ENCODE peak calls at places on chromosomes 7 and 10, in five cellular contexts. E, O, A, Q and B are unnamed samples.

GRCh38 chr7:43781726-43782607 is 23.5 kb downstream of the BLVRA start:
- DNase-seq in E (no peak), O (no peak), A (no peak), Q (no peak), B (no peak)

GRCh38 chr7:94298943-94299342 is 95.8 kb upstream of the COL1A2 start:
- DNase-seq in E (no peak), O (no peak), A (no peak), Q (no peak), B (no peak)

GRCh38 chr10:597976-598375 is 91.5 kb downstream of the DIP2C start:
- DNase-seq in E (no peak), O (no peak), A (no peak), Q (no peak), B (no peak)

GRCh38 chr7:867406-868188 is 8.8 kb upstream of the GET4 start:
- DNase-seq in E (no peak), O (no peak), A (no peak), Q (no peak), B (peak; percentile 65)

GRCh38 chr10:70035531-70035930 is 17.1 kb upstream of the MACROH2A2 start:
- DNase-seq in E (no peak), O (no peak), A (no peak), Q (no peak), B (no peak)

GRCh38 chr10:77974396-77975074 is 48.0 kb upstream of the DLG5 start:
- DNase-seq in E (no peak), O (peak; percentile 94), A (peak; percentile 90), Q (peak; percentile 83), B (peak; percentile 44)

GRCh38 chr10:31032515-31033132 is 959 bp upstream of the ZNF438 start:
- DNase-seq in E (no peak), O (no peak), A (peak; percentile 98), Q (no peak), B (no peak)

GRCh38 chr7:42046483-42046882 is 190.5 kb downstream of the GLI3 start:
- DNase-seq in E (no peak), O (no peak), A (no peak), Q (no peak), B (no peak)

GRCh38 chr10:28054211-28054888 is 55.5 kb upstream of the ODAD2 start:
- DNase-seq in E (no peak), O (no peak), A (no peak), Q (no peak), B (peak; percentile 31)

GRCh38 chr7:29764227-29764626 is 42.1 kb upstream of the WIPF3 start:
- DNase-seq in E (no peak), O (peak; percentile 70), A (peak; percentile 85), Q (peak; percentile 34), B (no peak)

GRCh38 chr10:113524539-113525490 is 28.0 kb upstream of the HABP2 start:
- DNase-seq in E (no peak), O (no peak), A (peak; percentile 58), Q (no peak), B (no peak)

GRCh38 chr10:23291551-23292334 is 52.9 kb downstream of the C10orf67 start:
- DNase-seq in E (no peak), O (no peak), A (no peak), Q (peak; percentile 3), B (no peak)

GRCh38 chr7:51797371-51797770 is 480.8 kb upstream of the COBL start:
- DNase-seq in E (no peak), O (no peak), A (no peak), Q (no peak), B (no peak)

GRCh38 chr10:109861051-109861450 is 62.3 kb downstream of the XPNPEP1 start:
- DNase-seq in E (no peak), O (no peak), A (peak; percentile 36), Q (no peak), B (no peak)

GRCh38 chr7:138460649-138461607 is 869 bp downstream of the TRIM24 start:
- DNase-seq in E (peak; percentile 43), O (peak; percentile 50), A (peak; percentile 81), Q (peak; percentile 88), B (peak; percentile 36)

DNA sequence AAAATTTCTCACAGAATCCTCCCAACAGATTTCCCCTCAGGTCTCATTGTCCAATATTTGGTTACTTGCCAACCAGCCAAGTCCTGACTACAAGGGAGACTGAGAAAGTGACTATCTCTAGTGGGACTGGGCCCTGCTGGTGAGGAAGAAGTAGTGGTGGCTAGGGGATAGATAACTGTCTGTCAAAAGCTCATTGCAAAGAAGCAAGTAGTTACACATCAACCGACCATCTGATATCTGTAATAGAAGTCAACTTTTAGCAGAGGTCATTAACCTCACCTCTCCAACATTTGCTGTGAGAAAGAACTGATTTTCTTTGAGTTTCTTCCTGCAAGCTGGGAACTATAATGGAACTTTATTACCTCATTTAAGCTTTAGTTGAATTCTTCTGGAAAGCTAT is 15.2 kb downstream of the STAMBPL1 start:
- DNase-seq in E (no peak), O (no peak), A (no peak), Q (no peak), B (no peak)
- H3K4me1 ChIP-seq in E (peaks cover 18% of the 10 kb centered on the region), O (no peaks in the 10 kb centered on the region), A (peaks cover 3% of the 10 kb centered on the region), Q (no peaks in the 10 kb centered on the region), B (no peaks in the 10 kb centered on the region)

GRCh38 chr7:129782257-129783096 is 170.3 kb downstream of the UBE2H start:
- DNase-seq in E (no peak), O (no peak), A (peak; percentile 83), Q (no peak), B (no peak)
- H3K4me3 ChIP-seq in E (peak overlapping the region; percentile 60), O (peak overlapping the region; percentile 93), A (no peak overlapping the region), Q (no peak overlapping the region), B (no peak overlapping the region)

GRCh38 chr10:102783541-102783930 is 39.8 kb downstream of the WBP1L start:
- DNase-seq in E (no peak), O (no peak), A (no peak), Q (no peak), B (no peak)
- H3K4me1 ChIP-seq in E (peaks cover 22% of the 10 kb centered on the region), O (peaks cover 32% of the 10 kb centered on the region), A (peaks cover 13% of the 10 kb centered on the region), Q (peaks cover 27% of the 10 kb centered on the region), B (peaks cover 32% of the 10 kb centered on the region)

DNA sequence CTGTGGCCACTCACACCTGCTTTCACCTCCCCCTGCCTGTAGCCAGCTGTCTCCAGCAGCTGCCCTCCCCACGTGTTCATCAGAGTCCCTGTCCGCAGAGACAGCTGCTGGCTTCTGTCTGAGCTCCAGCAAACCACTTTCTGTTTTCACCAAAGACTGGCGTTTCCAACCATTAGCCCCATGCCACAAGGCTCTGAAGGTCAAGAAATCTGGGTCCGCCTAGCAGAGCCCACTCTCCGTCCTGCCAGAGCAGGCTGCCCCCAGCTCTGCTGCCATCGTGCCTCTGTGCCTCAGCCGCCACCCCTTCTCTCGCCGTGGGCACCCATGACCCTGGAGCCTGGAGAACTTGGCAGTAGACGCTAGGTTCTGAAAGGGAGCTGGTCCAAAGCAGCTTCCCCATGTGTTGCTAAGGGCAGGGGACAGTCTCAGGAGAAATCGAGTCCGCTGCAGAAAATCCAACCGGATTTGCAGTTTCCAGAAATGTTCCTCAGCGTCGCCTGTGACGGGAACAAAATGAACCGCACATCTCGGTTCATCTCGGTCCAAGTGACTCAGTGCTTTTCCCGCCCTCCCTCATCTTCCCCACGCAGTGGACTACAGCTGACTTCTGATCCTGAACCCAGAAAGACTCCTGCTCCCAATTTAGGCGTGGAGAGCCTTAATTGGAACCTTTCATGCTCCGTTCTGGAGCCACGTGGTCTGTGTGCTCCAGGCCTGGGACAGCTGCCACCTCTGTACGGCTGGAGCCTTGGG is 28.0 kb downstream of the TMEM120A start:
- DNase-seq in E (no peak), O (no peak), A (no peak), Q (no peak), B (peak; percentile 73)
- H3K4me3 ChIP-seq in E (no peak overlapping the region), O (no peak overlapping the region), A (no peak overlapping the region), Q (no peak overlapping the region), B (peak overlapping the region; percentile 23)